ENCODE peak calls at places on chromosomes 11 and 22, in four cellular contexts. S is K562, N is fibroblast of lung, C is Peyer's patch. J is an unnamed sample.
A peak's percentile ranks its signal among the peaks of the same experiment; 100 is the strongest.

GRCh38 chr11:88555018-88555828 is 217.7 kb upstream of the CTSC start:
- DNase-seq in N (peak; percentile 100), C (no peak), S (no peak), J (peak; percentile 100)

GRCh38 chr11:126175261-126175885 is 36.1 kb downstream of the RPUSD4 start:
- DNase-seq in S (no peak), N (no peak), C (no peak), J (peak; percentile 65)

GRCh38 chr22:49667236-49667635 is 160.4 kb downstream of the BRD1 start:
- DNase-seq in S (no peak), N (no peak), C (peak; percentile 38), J (no peak)

GRCh38 chr11:116601734-116602636 is 170.8 kb downstream of the BUD13 start:
- DNase-seq in S (no peak), C (no peak), N (peak; percentile 53), J (peak; percentile 78)

GRCh38 chr22:43241699-43242386 is 54.9 kb upstream of the TTLL12 start:
- DNase-seq in S (no peak), N (no peak), C (no peak), J (no peak)

GRCh38 chr22:20946080-20946986 is 20.7 kb upstream of the AIFM3 start:
- DNase-seq in N (peak; percentile 61), C (no peak), S (no peak), J (peak; percentile 11)

GRCh38 chr22:24164823-24165379 is 16.4 kb upstream of the SUSD2 start:
- DNase-seq in S (no peak), C (no peak), N (no peak), J (no peak)

GRCh38 chr22:49629024-49629570 is 198.6 kb downstream of the BRD1 start:
- DNase-seq in C (no peak), S (no peak), N (no peak), J (no peak)

GRCh38 chr11:77046060-77046501 is 11.9 kb downstream of the B3GNT6 start:
- DNase-seq in C (no peak), S (peak; percentile 89), N (no peak), J (no peak)

GRCh38 chr22:23119492-23120414 is 22.0 kb downstream of the RSPH14 start:
- DNase-seq in S (peak; percentile 66), N (no peak), C (peak; percentile 43), J (no peak)

GRCh38 chr22:41382610-41383009 is 868 bp downstream of the TEF start:
- DNase-seq in C (no peak), S (no peak), N (no peak), J (no peak)

GRCh38 chr11:128336203-128336602 is 251.2 kb downstream of the ETS1 start:
- DNase-seq in N (peak; percentile 82), C (no peak), S (no peak), J (peak; percentile 81)

GRCh38 chr22:27309713-27310112 is 491.8 kb downstream of the MN1 start:
- DNase-seq in C (no peak), N (no peak), S (no peak), J (peak; percentile 46)

GRCh38 chr22:38081941-38082828 is 1.8 kb downstream of the SLC16A8 start:
- DNase-seq in S (no peak), C (no peak), N (no peak), J (no peak)

GRCh38 chr11:59615132-59615636 is 390 bp downstream of the OSBP start:
- DNase-seq in C (peak; percentile 76), N (peak; percentile 7), S (no peak), J (no peak)

GRCh38 chr11:118834428-118835028 is 43.6 kb upstream of the DDX6 start:
- DNase-seq in N (no peak), S (no peak), C (no peak), J (peak; percentile 23)

GRCh38 chr11:8959546-8960166 is 4.6 kb downstream of the TMEM9B start:
- DNase-seq in N (peak; percentile 80), C (no peak), S (peak; percentile 60), J (peak; percentile 94)

GRCh38 chr11:126857860-126858808 is 142.4 kb downstream of the KIRREL3 start:
- DNase-seq in N (peak; percentile 88), S (no peak), C (no peak), J (peak; percentile 32)

GRCh38 chr11:62665630-62666258 is 632 bp downstream of the CSKMT start:
- DNase-seq in S (peak; percentile 70), C (peak; percentile 52), N (peak; percentile 66), J (peak; percentile 74)

GRCh38 chr22:47134222-47134621 is 371.8 kb downstream of the TBC1D22A start:
- DNase-seq in N (no peak), C (no peak), S (no peak), J (no peak)

GRCh38 chr22:50684501-50684900 is 11.9 kb downstream of the SHANK3 start:
- DNase-seq in S (no peak), N (no peak), C (peak; percentile 1), J (no peak)

GRCh38 chr22:44266811-44267760 is 45.7 kb downstream of the SHISAL1 start:
- DNase-seq in S (no peak), N (no peak), C (no peak), J (no peak)

GRCh38 chr11:112227002-112227401 is 774 bp downstream of the PTS start:
- DNase-seq in C (no peak), S (peak; percentile 38), N (peak; percentile 54), J (peak; percentile 60)

GRCh38 chr11:121082670-121083069 is 18.4 kb upstream of the TECTA start:
- DNase-seq in C (no peak), N (no peak), S (no peak), J (peak; percentile 2)

GRCh38 chr11:3058753-3059664 is 1.8 kb upstream of the CARS1 start:
- DNase-seq in S (peak; percentile 70), C (no peak), N (peak; percentile 86), J (peak; percentile 87)

GRCh38 chr11:133934599-133935550 is 21.9 kb downstream of the IGSF9B start:
- DNase-seq in N (peak; percentile 96), C (no peak), S (peak; percentile 28), J (peak; percentile 76)

GRCh38 chr11:12043959-12044772 is 35.7 kb upstream of the DKK3 start:
- DNase-seq in N (peak; percentile 99), C (peak; percentile 51), S (peak; percentile 73), J (peak; percentile 97)

GRCh38 chr11:69828971-69829344 is 9.7 kb upstream of the FGF3 start:
- DNase-seq in N (no peak), C (no peak), S (no peak), J (no peak)

GRCh38 chr11:117849781-117850414 is 25.4 kb upstream of the FXYD2 start:
- DNase-seq in S (no peak), N (no peak), C (no peak), J (no peak)

DNA sequence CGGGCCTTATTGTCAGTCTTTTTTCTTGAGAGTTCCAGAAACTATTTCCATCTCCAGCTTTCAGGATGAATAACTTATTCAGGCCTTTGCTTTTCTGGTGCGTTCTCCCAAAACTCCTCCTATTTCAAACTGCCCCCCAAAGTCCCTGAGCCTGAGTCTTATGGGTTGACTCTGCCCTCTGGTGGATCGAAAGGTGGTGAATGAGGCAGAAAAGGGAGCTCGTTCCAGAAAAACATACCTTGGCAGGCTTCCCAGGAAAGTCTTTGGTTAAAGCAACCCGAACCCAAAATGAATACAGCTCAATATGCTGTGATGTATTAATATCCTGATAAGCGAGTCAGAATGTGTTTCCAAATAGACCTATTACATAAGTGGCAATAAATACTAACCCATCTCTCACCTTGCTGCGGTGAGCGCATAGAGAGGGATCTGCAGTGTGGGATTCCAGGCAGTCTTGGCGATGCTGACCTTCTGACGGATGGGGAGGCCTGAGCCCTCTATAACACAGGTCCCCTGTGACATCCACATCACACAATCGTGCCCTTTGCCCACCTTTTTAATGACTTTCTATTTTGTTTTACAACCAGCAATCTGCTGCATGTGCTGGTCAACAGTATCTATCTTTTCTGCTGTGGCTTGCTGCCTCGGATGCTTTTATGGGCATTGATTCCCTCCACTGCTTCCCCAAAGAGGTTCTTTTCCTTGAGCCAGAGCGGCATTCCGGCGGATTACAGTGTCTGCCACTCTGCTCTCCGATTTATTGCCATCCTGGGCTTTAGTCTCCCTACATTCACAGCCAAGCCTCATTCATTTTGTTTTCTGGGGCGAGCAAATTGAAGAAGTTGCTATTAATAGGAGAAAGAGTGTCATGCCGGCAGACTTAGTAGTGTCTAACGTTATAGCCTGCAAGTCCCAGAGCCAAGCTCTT is 756.8 kb downstream of the NTM start:
- DNase-seq in S (no peak), C (peak; percentile 16), N (peak; percentile 88), J (peak; percentile 98)
- TF ChIP-seq CTCF in S (no peak), C (no peak), N (peak; percentile 80), J (peak; percentile 83)

DNA sequence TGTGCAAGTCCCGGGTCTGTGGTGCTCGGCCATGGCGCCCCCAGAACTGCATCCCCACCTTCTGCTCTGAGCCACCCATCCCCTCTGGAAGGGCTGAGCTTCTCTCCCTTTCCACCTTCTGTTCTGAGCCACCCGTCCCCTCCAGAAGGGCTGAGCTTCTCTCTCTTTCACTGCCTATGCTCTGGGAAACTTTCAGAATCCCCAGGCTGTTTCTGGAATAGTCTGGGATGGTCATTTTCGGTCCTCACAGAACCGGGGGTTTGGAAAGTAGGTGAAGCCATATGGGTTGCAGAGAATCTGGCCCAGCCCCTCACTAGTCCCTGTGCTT is 3.4 kb upstream of the BID start:
- DNase-seq in S (no peak), C (no peak), N (no peak), J (no peak)
- H3K4me3 ChIP-seq in S (peak overlapping the region; percentile 8), C (peak overlapping the region; percentile 39), N (no peak overlapping the region), J (no peak overlapping the region)

GRCh38 chr22:39530692-39531331 is 1.7 kb downstream of the RPS19BP1 start:
- DNase-seq in N (no peak), C (no peak), S (peak; percentile 53), J (peak; percentile 45)
- TF ChIP-seq CTCF in N (peak; percentile 27), C (no peak), S (peak; percentile 51), J (peak; percentile 36)

GRCh38 chr11:68315581-68315920 is 3.2 kb downstream of the LRP5 start:
- DNase-seq in S (peak; percentile 50), N (no peak), C (no peak), J (no peak)
- H3K4me3 ChIP-seq in S (peak overlapping the region; percentile 82), N (no peak overlapping the region), C (peak overlapping the region; percentile 90), J (no peak overlapping the region)

GRCh38 chr11:94549166-94549565 is 5.4 kb downstream of the FUT4 start:
- DNase-seq in C (no peak), N (no peak), S (no peak), J (no peak)
- TF ChIP-seq CTCF in C (no peak), N (no peak), S (no peak), J (no peak)

GRCh38 chr11:19055016-19055415 is 5.5 kb downstream of the MRGPRX2 start:
- DNase-seq in N (peak; percentile 28), C (no peak), S (no peak), J (no peak)
- H3K4me3 ChIP-seq in N (no peak overlapping the region), C (no peak overlapping the region), S (no peak overlapping the region), J (no peak overlapping the region)

GRCh38 chr11:87491381-87491780 is 453.6 kb downstream of the TMEM135 start:
- DNase-seq in C (no peak), N (no peak), S (no peak), J (no peak)

DNA sequence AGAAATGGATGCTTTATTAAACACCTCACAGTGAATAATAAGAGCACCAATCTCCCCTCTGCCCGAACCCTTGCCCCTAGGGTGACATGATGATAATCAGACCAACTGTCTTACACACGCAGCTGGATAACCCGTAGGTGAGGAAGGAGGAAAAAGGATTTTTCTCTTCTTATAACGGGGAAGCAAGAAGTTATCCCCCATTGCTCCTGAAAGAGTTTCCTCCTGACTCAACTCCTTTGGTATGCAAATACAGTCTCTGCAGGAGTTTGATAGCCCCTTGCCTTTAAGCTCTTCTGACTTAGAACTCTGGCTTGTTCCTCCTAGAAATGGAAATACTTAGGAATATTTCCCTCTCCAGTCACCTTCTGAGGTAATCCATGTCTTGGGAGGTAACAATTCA is 455.8 kb downstream of the TMEM135 start:
- DNase-seq in C (no peak), N (peak; percentile 62), S (no peak), J (no peak)
- TF ChIP-seq CTCF in C (no peak), N (no peak), S (no peak), J (no peak)